ENCODE peak calls at places on chromosomes 2 and 18, in six cellular contexts. X is NB4, J is prostate gland, G is stomach, T is heart left ventricle, M is Peyer's patch. P is an unnamed sample.

GRCh38 chr2:8496617-8497016 is 185.2 kb upstream of the ID2 start:
- DNase-seq in M (no peak), J (no peak), T (peak), G (no peak), X (no peak), P (no peak)

GRCh38 chr18:22182884-22183610 is 13.7 kb downstream of the GATA6 start:
- DNase-seq in G (no peak), J (no peak), X (no peak), T (no peak), M (no peak), P (no peak)

GRCh38 chr2:21800356-21800755 is 676.6 kb downstream of the TDRD15 start:
- DNase-seq in X (no peak), G (no peak), M (no peak), T (no peak), J (no peak), P (no peak)

GRCh38 chr2:168912466-168913170 is 11.5 kb downstream of the G6PC2 start:
- DNase-seq in T (peak), J (no peak), M (peak), G (peak), X (peak), P (no peak)

GRCh38 chr18:41644466-41644865 is 310.6 kb upstream of the PIK3C3 start:
- DNase-seq in G (no peak), T (no peak), X (peak), J (no peak), M (no peak), P (no peak)

GRCh38 chr2:98445167-98445522 is 487 bp downstream of the INPP4A start:
- DNase-seq in G (no peak), X (peak), M (no peak), T (no peak), J (no peak), P (no peak)

GRCh38 chr2:2331905-2332280 is 818 bp upstream of the MYT1L start:
- DNase-seq in X (no peak), J (no peak), G (no peak), M (no peak), T (no peak), P (no peak)

GRCh38 chr2:216632952-216633615 is at the start of gene IGFBP2:
- DNase-seq in J (peak), G (peak), X (peak), M (peak), T (peak), P (no peak)

GRCh38 chr2:6452702-6453481 is 412.8 kb downstream of the CMPK2 start:
- DNase-seq in G (no peak), J (no peak), M (no peak), T (no peak), X (peak), P (no peak)

GRCh38 chr18:10419420-10420103 is 34.9 kb upstream of the APCDD1 start:
- DNase-seq in X (no peak), T (no peak), J (no peak), G (no peak), M (no peak), P (no peak)

GRCh38 chr18:63725682-63726480 is 23.1 kb downstream of the SERPINB11 start:
- DNase-seq in M (no peak), G (no peak), J (no peak), T (no peak), X (no peak), P (no peak)

DNA sequence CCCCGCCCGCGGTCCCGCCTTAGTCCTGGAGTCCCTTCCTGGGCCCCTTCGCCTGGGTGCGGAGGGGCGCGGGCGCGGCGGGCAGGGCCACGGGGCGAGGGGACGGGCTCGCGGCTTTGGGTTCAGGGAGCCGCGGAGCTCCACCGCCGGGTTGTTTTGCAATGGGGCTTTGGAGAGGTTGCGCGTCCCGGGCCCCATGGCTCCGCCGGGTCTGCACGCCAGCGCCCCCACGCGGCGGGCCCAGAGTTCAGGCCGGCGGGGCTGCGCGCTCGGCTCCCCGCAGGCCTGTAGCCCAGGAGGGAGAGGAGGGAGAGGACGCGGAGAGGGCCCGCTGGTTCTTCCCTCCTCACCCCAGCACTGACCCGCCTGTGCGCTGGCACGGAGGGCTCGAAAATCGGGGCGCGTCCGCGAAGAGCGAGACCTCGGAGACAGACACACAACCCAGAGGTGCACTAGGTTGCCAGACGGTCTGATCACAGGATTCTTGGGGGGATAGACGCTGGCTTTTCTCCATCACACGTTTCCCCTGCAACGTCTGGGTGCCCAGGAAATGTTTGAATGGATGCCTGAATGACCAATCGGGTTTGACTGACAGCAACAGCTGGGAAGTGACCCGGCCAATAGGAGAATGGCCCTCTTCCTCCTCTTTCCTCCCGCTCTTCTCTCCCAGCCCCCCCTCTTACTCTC is 4.9 kb upstream of the SIX2 start:
- DNase-seq in T (peak), G (peak), J (no peak), M (no peak), X (peak), P (peak)
- TF ChIP-seq POLR2A in T (no peak), G (no peak), J (no peak), M (no peak), X (no peak), P (peak)

GRCh38 chr2:156565066-156565710 is 129.0 kb downstream of the GPD2 start:
- DNase-seq in X (no peak), J (no peak), T (no peak), G (no peak), M (no peak), P (no peak)
- TF ChIP-seq POLR2A in X (no peak), J (no peak), T (no peak), G (no peak), M (no peak), P (no peak)

GRCh38 chr2:60096556-60096955 is 456.9 kb downstream of the BCL11A start:
- DNase-seq in G (no peak), T (no peak), M (no peak), J (no peak), X (no peak), P (no peak)

GRCh38 chr2:60092781-60093180 is 460.7 kb downstream of the BCL11A start:
- DNase-seq in T (no peak), J (no peak), M (no peak), G (no peak), X (no peak), P (no peak)

GRCh38 chr2:60091311-60091710 is 462.1 kb downstream of the BCL11A start:
- DNase-seq in G (no peak), M (no peak), J (no peak), T (no peak), X (peak), P (no peak)

GRCh38 chr2:60094450-60094929 is 459.0 kb downstream of the BCL11A start:
- DNase-seq in J (no peak), G (peak), X (peak), T (peak), M (no peak), P (no peak)

DNA sequence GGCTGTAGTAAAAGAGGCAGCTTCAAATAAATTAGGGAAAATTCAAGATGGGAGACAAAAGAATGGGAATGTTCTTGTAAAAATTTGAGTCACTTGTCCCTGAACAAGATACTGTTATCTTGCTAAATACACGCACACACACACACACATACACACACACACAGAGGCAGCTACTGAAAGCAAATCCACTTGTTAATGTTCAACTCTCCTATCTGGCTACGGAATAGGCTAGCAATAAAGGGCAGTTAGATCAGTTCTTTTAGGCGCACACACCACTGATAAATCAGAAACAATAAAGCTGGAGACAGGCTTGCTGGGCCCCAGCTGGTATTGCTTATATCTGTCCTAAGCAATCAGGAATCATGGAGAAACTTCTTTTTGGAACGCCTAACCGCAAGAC is 461.6 kb downstream of the BCL11A start:
- DNase-seq in T (no peak), M (no peak), J (no peak), G (no peak), X (no peak), P (no peak)
- TF ChIP-seq POLR2A in T (no peak), M (no peak), J (no peak), G (no peak), X (no peak), P (no peak)

GRCh38 chr2:46690825-46691224 is 211.5 kb downstream of the TMEM247 start:
- DNase-seq in G (no peak), T (no peak), J (no peak), M (no peak), X (no peak), P (peak)

GRCh38 chr2:46696966-46697829 is 217.8 kb downstream of the TMEM247 start:
- DNase-seq in J (no peak), M (no peak), X (no peak), T (no peak), G (no peak), P (no peak)

GRCh38 chr2:46689993-46690392 is 210.6 kb downstream of the TMEM247 start:
- DNase-seq in G (no peak), X (no peak), T (no peak), J (no peak), M (no peak), P (no peak)

GRCh38 chr2:46695283-46695682 is 215.9 kb downstream of the TMEM247 start:
- DNase-seq in T (no peak), J (no peak), G (no peak), M (no peak), X (peak), P (no peak)

DNA sequence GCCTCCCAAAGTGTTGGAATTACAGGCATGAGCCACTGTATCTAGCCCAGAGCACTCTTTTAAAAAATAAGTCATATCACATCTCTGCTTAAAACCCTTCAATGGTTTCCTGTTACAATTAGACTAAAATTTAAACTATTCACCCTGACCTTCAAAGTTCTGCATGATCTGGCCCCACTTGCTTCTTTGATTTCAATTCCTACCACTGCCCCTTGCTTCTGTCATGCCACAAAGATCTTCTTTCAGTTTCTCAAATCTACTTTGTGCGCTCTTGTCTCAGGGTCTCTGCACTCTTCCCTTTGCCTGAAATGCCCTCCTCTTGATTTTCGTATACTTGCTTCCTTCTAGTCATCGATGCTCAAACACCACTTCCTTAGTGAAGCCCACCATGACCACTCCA is 213.0 kb downstream of the TMEM247 start:
- DNase-seq in J (no peak), M (no peak), G (no peak), T (no peak), X (no peak), P (no peak)
- TF ChIP-seq POLR2A in J (no peak), M (no peak), G (no peak), T (no peak), X (no peak), P (no peak)

GRCh38 chr2:176138526-176139169 is 9.1 kb downstream of the HOXD8 start:
- DNase-seq in G (no peak), J (no peak), M (peak), X (no peak), T (no peak), P (no peak)
- TF ChIP-seq POLR2A in G (no peak), J (no peak), M (no peak), X (no peak), T (no peak), P (no peak)

GRCh38 chr18:58451972-58452334 is 176.9 kb downstream of the ALPK2 start:
- DNase-seq in X (no peak), M (no peak), G (no peak), J (no peak), T (no peak), P (no peak)

GRCh38 chr18:58453913-58454317 is 175.0 kb downstream of the ALPK2 start:
- DNase-seq in X (no peak), J (no peak), T (no peak), M (no peak), G (no peak), P (no peak)

GRCh38 chr18:58451115-58451971 is 177.5 kb downstream of the ALPK2 start:
- DNase-seq in G (no peak), J (no peak), T (no peak), X (no peak), M (no peak), P (no peak)

GRCh38 chr18:58453167-58453804 is 175.6 kb downstream of the ALPK2 start:
- DNase-seq in J (no peak), T (no peak), M (no peak), X (no peak), G (no peak), P (no peak)

DNA sequence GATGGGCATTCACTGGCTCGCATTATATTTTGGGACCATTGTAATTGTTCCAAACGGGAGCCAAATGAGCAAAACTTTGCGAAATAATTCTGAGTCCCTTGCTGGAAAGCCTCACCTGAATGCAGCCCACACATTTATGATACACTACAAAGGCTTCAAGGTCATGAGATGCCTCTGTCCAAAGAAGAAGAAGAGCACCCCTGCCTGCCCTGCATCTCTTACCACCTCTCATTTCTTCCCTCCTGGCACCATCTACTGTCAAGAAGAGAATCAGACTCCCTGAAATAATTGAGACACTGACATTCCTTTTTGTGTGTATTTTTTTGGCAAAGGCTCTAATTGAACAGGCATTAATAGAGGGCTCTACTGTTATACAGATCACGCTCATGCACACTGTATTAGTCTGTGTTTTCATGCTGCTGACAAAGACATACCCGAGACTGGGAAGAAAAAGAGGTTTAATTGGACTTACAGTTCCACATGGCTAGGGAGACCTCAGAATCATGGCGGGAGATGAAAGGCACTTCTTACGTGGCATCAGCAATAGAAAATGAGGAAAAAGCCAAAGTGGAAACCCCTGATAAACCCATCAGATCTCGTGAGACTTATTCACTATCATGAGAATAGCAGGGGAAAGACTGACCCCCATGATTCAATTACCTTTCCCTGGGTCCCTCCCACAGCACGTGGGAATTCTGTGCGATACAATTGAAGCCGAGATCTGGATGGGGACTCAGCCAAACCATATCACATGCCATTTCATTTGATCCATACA is 176.3 kb downstream of the ALPK2 start:
- DNase-seq in X (no peak), T (no peak), M (no peak), J (no peak), G (no peak), P (no peak)
- TF ChIP-seq POLR2A in X (no peak), T (no peak), M (no peak), J (no peak), G (no peak), P (no peak)

DNA sequence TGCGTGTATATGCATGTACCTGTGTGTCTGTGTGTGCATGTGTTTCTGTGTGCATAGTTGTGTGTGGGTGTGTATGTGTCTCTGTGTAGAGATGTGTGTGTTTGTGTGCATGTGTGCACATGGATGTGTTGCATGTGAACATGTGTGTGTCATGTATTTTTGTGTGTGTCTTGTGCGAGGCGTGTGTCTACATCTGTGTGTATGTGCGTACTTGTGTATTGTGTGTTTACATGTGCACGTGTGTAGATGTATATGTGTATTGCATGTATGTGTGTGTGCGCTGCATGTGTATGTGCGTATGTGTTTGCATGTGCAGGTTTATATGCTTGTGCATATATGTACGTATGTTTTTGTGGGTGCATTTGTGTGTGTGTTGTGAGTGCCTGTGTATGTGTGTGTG is 735.2 kb downstream of the GALR1 start:
- DNase-seq in T (no peak), G (no peak), J (no peak), M (no peak), X (no peak), P (no peak)
- TF ChIP-seq POLR2A in T (no peak), G (no peak), J (no peak), M (no peak), X (no peak), P (no peak)

GRCh38 chr18:34297287-34297686 is 72.6 kb upstream of the NOL4 start:
- DNase-seq in M (no peak), T (no peak), X (no peak), G (no peak), J (no peak), P (no peak)

DNA sequence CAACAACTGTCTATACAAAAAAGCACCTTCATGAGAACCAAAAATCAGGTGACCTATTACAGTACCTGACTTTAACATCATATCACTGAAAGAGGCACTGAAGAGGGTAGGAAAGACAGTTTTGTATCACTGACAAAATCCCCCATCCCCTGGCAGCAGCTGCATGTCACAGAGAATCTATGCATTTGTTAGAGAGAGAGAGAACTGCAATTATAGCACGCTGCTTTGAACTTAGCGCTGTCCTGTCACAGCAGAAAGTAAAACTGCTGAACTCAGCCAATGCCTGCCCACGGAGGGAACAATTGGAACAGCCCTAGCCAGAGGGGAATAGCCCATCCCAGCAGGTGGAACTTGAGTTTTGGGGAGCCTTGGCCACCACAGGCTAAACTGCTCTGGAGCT is 75.1 kb upstream of the NOL4 start:
- DNase-seq in J (no peak), X (no peak), G (no peak), T (no peak), M (no peak), P (no peak)
- TF ChIP-seq POLR2A in J (no peak), X (no peak), G (no peak), T (no peak), M (no peak), P (no peak)

GRCh38 chr2:48508461-48509124 is 21.4 kb upstream of the STON1 start:
- DNase-seq in J (peak), G (no peak), T (no peak), X (peak), M (no peak), P (no peak)
- TF ChIP-seq POLR2A in J (no peak), G (no peak), T (no peak), X (no peak), M (no peak), P (no peak)

P was measured in H54.